ENCODE peak calls at places on chromosomes 1 and 21, in six cellular contexts. One of them, this sample, is unnamed.

GRCh38 chr1:23544444-23545389 is 13.7 kb upstream of the E2F2 start:
- DNase-seq in Calu3: peak; percentile 64
- DNase-seq in choroid plexus epithelial cell: peak; percentile 91
- DNase-seq in BE2C: peak; percentile 65
- DNase-seq in esophagus squamous epithelium: no peak
- DNase-seq in tibial artery: peak; percentile 85
- DNase-seq in this sample: peak; percentile 32

GRCh38 chr1:67748630-67749029 is 63.6 kb downstream of the GADD45A start:
- DNase-seq in Calu3: peak; percentile 28
- DNase-seq in choroid plexus epithelial cell: peak; percentile 80
- DNase-seq in BE2C: no peak
- DNase-seq in esophagus squamous epithelium: no peak
- DNase-seq in tibial artery: no peak
- DNase-seq in this sample: no peak

GRCh38 chr1:201552941-201553341 is 14.0 kb downstream of the NAV1 start:
- DNase-seq in Calu3: no peak
- DNase-seq in choroid plexus epithelial cell: peak; percentile 57
- DNase-seq in BE2C: peak; percentile 83
- DNase-seq in esophagus squamous epithelium: no peak
- DNase-seq in tibial artery: no peak
- DNase-seq in this sample: no peak

GRCh38 chr1:114250683-114251572 is 97.3 kb upstream of the SYT6 start:
- DNase-seq in Calu3: no peak
- DNase-seq in choroid plexus epithelial cell: no peak
- DNase-seq in BE2C: no peak
- DNase-seq in esophagus squamous epithelium: no peak
- DNase-seq in tibial artery: no peak
- DNase-seq in this sample: no peak

GRCh38 chr1:114003431-114003830 is 24.2 kb downstream of the OLFML3 start:
- DNase-seq in Calu3: no peak
- DNase-seq in choroid plexus epithelial cell: no peak
- DNase-seq in BE2C: no peak
- DNase-seq in esophagus squamous epithelium: no peak
- DNase-seq in tibial artery: no peak
- DNase-seq in this sample: no peak

GRCh38 chr21:34205811-34206635 is 132.6 kb downstream of the MRPS6 start:
- DNase-seq in Calu3: no peak
- DNase-seq in choroid plexus epithelial cell: no peak
- DNase-seq in BE2C: no peak
- DNase-seq in esophagus squamous epithelium: no peak
- DNase-seq in tibial artery: no peak
- DNase-seq in this sample: no peak

GRCh38 chr1:44827197-44828002 is 15.7 kb downstream of the PTCH2 start:
- DNase-seq in Calu3: no peak
- DNase-seq in choroid plexus epithelial cell: no peak
- DNase-seq in BE2C: no peak
- DNase-seq in esophagus squamous epithelium: no peak
- DNase-seq in tibial artery: no peak
- DNase-seq in this sample: no peak

GRCh38 chr1:39657923-39658485 is 13.9 kb downstream of the NT5C1A start:
- DNase-seq in Calu3: peak; percentile 66
- DNase-seq in choroid plexus epithelial cell: peak; percentile 86
- DNase-seq in BE2C: peak; percentile 81
- DNase-seq in esophagus squamous epithelium: no peak
- DNase-seq in tibial artery: peak; percentile 77
- DNase-seq in this sample: peak; percentile 40

GRCh38 chr1:169138866-169139670 is 32.6 kb downstream of the ATP1B1 start:
- DNase-seq in Calu3: no peak
- DNase-seq in choroid plexus epithelial cell: no peak
- DNase-seq in BE2C: no peak
- DNase-seq in esophagus squamous epithelium: no peak
- DNase-seq in tibial artery: no peak
- DNase-seq in this sample: peak; percentile 51

GRCh38 chr1:58783090-58783992 is 506 bp downstream of the JUN start:
- DNase-seq in Calu3: peak; percentile 39
- DNase-seq in choroid plexus epithelial cell: peak; percentile 76
- DNase-seq in BE2C: peak; percentile 36
- DNase-seq in esophagus squamous epithelium: peak; percentile 71
- DNase-seq in tibial artery: peak; percentile 82
- DNase-seq in this sample: no peak

GRCh38 chr1:107196973-107197562 is 56.2 kb downstream of the NTNG1 start:
- DNase-seq in Calu3: peak; percentile 24
- DNase-seq in choroid plexus epithelial cell: peak; percentile 7
- DNase-seq in BE2C: peak; percentile 50
- DNase-seq in esophagus squamous epithelium: no peak
- DNase-seq in tibial artery: no peak
- DNase-seq in this sample: no peak

GRCh38 chr1:56202743-56203142 is 376.6 kb downstream of the PLPP3 start:
- DNase-seq in Calu3: no peak
- DNase-seq in choroid plexus epithelial cell: no peak
- DNase-seq in BE2C: no peak
- DNase-seq in esophagus squamous epithelium: no peak
- DNase-seq in tibial artery: no peak
- DNase-seq in this sample: no peak

GRCh38 chr1:41387667-41388091 is 26.4 kb downstream of the FOXO6 start:
- DNase-seq in Calu3: peak; percentile 77
- DNase-seq in choroid plexus epithelial cell: peak; percentile 49
- DNase-seq in BE2C: peak; percentile 66
- DNase-seq in esophagus squamous epithelium: no peak
- DNase-seq in tibial artery: peak; percentile 89
- DNase-seq in this sample: no peak

GRCh38 chr1:205797122-205797521 is 15.9 kb downstream of the SLC41A1 start:
- DNase-seq in Calu3: no peak
- DNase-seq in choroid plexus epithelial cell: no peak
- DNase-seq in BE2C: no peak
- DNase-seq in esophagus squamous epithelium: no peak
- DNase-seq in tibial artery: no peak
- DNase-seq in this sample: no peak

GRCh38 chr1:60423181-60423780 is 349.7 kb upstream of the C1orf87 start:
- DNase-seq in Calu3: no peak
- DNase-seq in choroid plexus epithelial cell: no peak
- DNase-seq in BE2C: no peak
- DNase-seq in esophagus squamous epithelium: no peak
- DNase-seq in tibial artery: no peak
- DNase-seq in this sample: no peak

GRCh38 chr1:90396917-90397316 is 320.2 kb downstream of the BARHL2 start:
- DNase-seq in Calu3: no peak
- DNase-seq in choroid plexus epithelial cell: no peak
- DNase-seq in BE2C: no peak
- DNase-seq in esophagus squamous epithelium: no peak
- DNase-seq in tibial artery: no peak
- DNase-seq in this sample: no peak
- TF ChIP-seq CTCF in Calu3: no peak
- TF ChIP-seq CTCF in choroid plexus epithelial cell: no peak
- TF ChIP-seq CTCF in BE2C: no peak
- TF ChIP-seq CTCF in esophagus squamous epithelium: no peak
- TF ChIP-seq CTCF in tibial artery: no peak
- TF ChIP-seq CTCF in this sample: no peak

GRCh38 chr1:24567792-24568388 is 12.0 kb downstream of the NCMAP start:
- DNase-seq in Calu3: peak; percentile 75
- DNase-seq in choroid plexus epithelial cell: peak; percentile 15
- DNase-seq in BE2C: no peak
- DNase-seq in esophagus squamous epithelium: no peak
- DNase-seq in tibial artery: no peak
- DNase-seq in this sample: peak; percentile 53
- TF ChIP-seq CTCF in Calu3: no peak
- TF ChIP-seq CTCF in choroid plexus epithelial cell: no peak
- TF ChIP-seq CTCF in BE2C: no peak
- TF ChIP-seq CTCF in esophagus squamous epithelium: peak; percentile 44
- TF ChIP-seq CTCF in tibial artery: no peak
- TF ChIP-seq CTCF in this sample: peak; percentile 48

GRCh38 chr1:219938706-219939105 is 10.3 kb upstream of the SLC30A10 start:
- DNase-seq in Calu3: no peak
- DNase-seq in choroid plexus epithelial cell: peak; percentile 37
- DNase-seq in BE2C: no peak
- DNase-seq in esophagus squamous epithelium: no peak
- DNase-seq in tibial artery: no peak
- DNase-seq in this sample: peak; percentile 50
- TF ChIP-seq CTCF in Calu3: no peak
- TF ChIP-seq CTCF in choroid plexus epithelial cell: no peak
- TF ChIP-seq CTCF in BE2C: no peak
- TF ChIP-seq CTCF in esophagus squamous epithelium: no peak
- TF ChIP-seq CTCF in tibial artery: no peak
- TF ChIP-seq CTCF in this sample: no peak

DNA sequence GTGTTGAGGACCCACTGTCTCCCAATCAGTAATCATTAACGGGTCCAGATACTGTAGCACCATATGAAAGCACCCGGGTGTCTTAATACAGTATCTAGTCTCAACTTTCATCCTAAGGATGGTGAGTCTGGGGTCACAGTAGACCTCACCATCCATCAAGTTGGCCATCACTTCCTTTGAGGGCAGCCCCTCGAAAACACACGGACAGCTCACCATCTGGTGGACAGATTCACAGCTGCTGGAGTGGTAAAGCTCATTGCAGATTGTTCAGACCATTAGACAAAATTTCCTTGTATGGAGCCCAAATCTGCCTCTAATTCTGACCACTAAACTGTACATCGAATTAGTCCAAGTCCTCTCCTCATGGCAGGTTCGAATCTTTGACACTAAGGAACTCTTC is 123.1 kb downstream of the PGBD5 start:
- DNase-seq in Calu3: no peak
- DNase-seq in choroid plexus epithelial cell: peak; percentile 14
- DNase-seq in BE2C: no peak
- DNase-seq in esophagus squamous epithelium: no peak
- DNase-seq in tibial artery: no peak
- DNase-seq in this sample: no peak
- TF ChIP-seq CTCF in Calu3: no peak
- TF ChIP-seq CTCF in choroid plexus epithelial cell: peak; percentile 25
- TF ChIP-seq CTCF in BE2C: peak; percentile 18
- TF ChIP-seq CTCF in esophagus squamous epithelium: no peak
- TF ChIP-seq CTCF in tibial artery: no peak
- TF ChIP-seq CTCF in this sample: no peak

GRCh38 chr1:50873458-50874187 is 86.4 kb downstream of the FAF1 start:
- DNase-seq in Calu3: peak; percentile 80
- DNase-seq in choroid plexus epithelial cell: peak; percentile 81
- DNase-seq in BE2C: peak; percentile 52
- DNase-seq in esophagus squamous epithelium: no peak
- DNase-seq in tibial artery: no peak
- DNase-seq in this sample: peak; percentile 51
- TF ChIP-seq CTCF in Calu3: peak; percentile 87
- TF ChIP-seq CTCF in choroid plexus epithelial cell: peak; percentile 74
- TF ChIP-seq CTCF in BE2C: peak; percentile 67
- TF ChIP-seq CTCF in esophagus squamous epithelium: peak; percentile 65
- TF ChIP-seq CTCF in tibial artery: peak; percentile 17
- TF ChIP-seq CTCF in this sample: peak; percentile 69

DNA sequence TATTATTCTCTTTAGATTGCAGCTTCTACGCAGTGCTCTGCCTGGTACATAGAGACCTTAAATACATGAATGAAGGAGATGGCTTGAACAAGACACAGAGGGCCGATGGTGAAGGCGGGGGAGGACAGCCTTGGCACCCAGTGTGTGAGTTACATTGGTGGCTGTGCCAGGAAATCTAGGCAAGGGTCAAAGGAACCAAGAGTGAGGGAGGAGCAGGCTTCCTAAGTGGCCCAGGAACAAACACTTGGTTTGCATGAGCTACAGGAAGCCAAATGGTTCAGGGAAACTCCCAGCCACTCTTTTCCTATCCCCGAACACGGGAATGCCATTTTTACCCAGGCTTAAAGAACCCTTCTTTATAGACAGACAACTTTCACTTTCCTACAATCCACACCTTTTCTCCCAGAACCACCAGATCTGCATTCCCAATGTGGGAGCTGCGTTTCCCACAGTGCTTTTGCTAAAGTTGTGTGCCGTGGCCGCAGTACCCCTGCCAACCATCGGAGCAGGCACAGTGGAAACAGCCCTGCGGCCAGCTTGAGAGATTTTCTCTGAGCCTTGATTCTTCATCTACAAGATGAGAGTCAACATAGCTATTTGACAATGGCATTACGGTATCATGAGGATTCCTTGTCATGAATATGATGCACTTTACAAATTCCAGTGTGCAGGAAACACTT is 3.5 kb upstream of the CLEC20A start:
- DNase-seq in Calu3: no peak
- DNase-seq in choroid plexus epithelial cell: no peak
- DNase-seq in BE2C: no peak
- DNase-seq in esophagus squamous epithelium: no peak
- DNase-seq in tibial artery: peak; percentile 40
- DNase-seq in this sample: no peak
- TF ChIP-seq CTCF in Calu3: no peak
- TF ChIP-seq CTCF in choroid plexus epithelial cell: peak; percentile 39
- TF ChIP-seq CTCF in BE2C: no peak
- TF ChIP-seq CTCF in esophagus squamous epithelium: no peak
- TF ChIP-seq CTCF in tibial artery: no peak
- TF ChIP-seq CTCF in this sample: no peak

DNA sequence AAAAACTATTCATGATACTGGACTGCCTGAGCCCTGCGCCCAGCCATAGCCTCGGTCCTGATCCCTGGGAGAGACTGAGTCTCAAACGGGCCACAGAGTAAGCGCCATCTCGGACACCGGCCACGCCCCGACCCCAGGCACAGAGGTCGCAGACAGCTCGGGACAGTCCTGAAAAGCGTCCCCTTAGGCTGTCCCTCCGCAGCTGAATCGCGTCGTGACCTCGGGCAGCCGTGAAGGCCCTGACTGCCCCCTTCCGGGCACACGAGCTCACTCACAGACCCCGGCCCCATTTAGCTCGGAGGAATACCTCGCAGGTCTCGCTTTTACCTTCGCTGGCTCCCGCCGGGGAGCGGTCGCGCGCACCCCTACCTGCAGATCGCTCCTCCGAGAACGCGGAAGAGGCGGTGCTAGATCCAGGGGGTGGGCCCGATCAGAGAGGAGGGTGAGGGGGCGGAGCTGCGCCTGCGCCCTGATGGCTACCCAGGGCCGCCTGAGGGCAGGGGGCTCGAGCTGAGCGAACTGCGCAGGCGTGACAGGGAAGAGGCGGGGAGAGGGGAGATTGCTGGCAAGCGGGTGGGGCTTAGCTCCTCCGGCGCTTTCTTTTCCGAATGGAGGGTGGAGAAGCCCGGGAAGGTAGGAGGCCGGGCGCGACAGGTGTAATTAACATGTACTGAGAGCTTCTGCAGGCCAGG is at the start of gene MKNK1:
- DNase-seq in Calu3: peak; percentile 98
- DNase-seq in choroid plexus epithelial cell: peak; percentile 96
- DNase-seq in BE2C: peak; percentile 91
- DNase-seq in esophagus squamous epithelium: peak; percentile 64
- DNase-seq in tibial artery: peak; percentile 97
- DNase-seq in this sample: peak; percentile 87
- TF ChIP-seq CTCF in Calu3: no peak
- TF ChIP-seq CTCF in choroid plexus epithelial cell: no peak
- TF ChIP-seq CTCF in BE2C: no peak
- TF ChIP-seq CTCF in esophagus squamous epithelium: peak; percentile 26
- TF ChIP-seq CTCF in tibial artery: no peak
- TF ChIP-seq CTCF in this sample: peak; percentile 31

GRCh38 chr1:224768971-224769370 is 152.9 kb downstream of the CNIH3 start:
- DNase-seq in Calu3: no peak
- DNase-seq in choroid plexus epithelial cell: no peak
- DNase-seq in BE2C: no peak
- DNase-seq in esophagus squamous epithelium: no peak
- DNase-seq in tibial artery: no peak
- DNase-seq in this sample: no peak

GRCh38 chr1:224779491-224780020 is 149.9 kb upstream of the DNAH14 start:
- DNase-seq in Calu3: no peak
- DNase-seq in choroid plexus epithelial cell: no peak
- DNase-seq in BE2C: no peak
- DNase-seq in esophagus squamous epithelium: no peak
- DNase-seq in tibial artery: no peak
- DNase-seq in this sample: no peak

GRCh38 chr1:224773646-224774045 is 155.8 kb upstream of the DNAH14 start:
- DNase-seq in Calu3: no peak
- DNase-seq in choroid plexus epithelial cell: no peak
- DNase-seq in BE2C: no peak
- DNase-seq in esophagus squamous epithelium: no peak
- DNase-seq in tibial artery: no peak
- DNase-seq in this sample: no peak

GRCh38 chr1:224769987-224770693 is 154.0 kb downstream of the CNIH3 start:
- DNase-seq in Calu3: no peak
- DNase-seq in choroid plexus epithelial cell: peak; percentile 61
- DNase-seq in BE2C: no peak
- DNase-seq in esophagus squamous epithelium: no peak
- DNase-seq in tibial artery: no peak
- DNase-seq in this sample: peak; percentile 19

GRCh38 chr1:224774378-224774777 is 155.1 kb upstream of the DNAH14 start:
- DNase-seq in Calu3: peak; percentile 6
- DNase-seq in choroid plexus epithelial cell: no peak
- DNase-seq in BE2C: peak; percentile 12
- DNase-seq in esophagus squamous epithelium: no peak
- DNase-seq in tibial artery: no peak
- DNase-seq in this sample: no peak
- TF ChIP-seq CTCF in Calu3: no peak
- TF ChIP-seq CTCF in choroid plexus epithelial cell: no peak
- TF ChIP-seq CTCF in BE2C: peak; percentile 44
- TF ChIP-seq CTCF in esophagus squamous epithelium: no peak
- TF ChIP-seq CTCF in tibial artery: no peak
- TF ChIP-seq CTCF in this sample: peak; percentile 23